ENCODE peak calls at places on chromosomes 6 and 20, in ten cellular contexts. T, A, L, W, S, K, H, F, E and B are unnamed samples.

GRCh38 chr6:169452117-169452868 is 198.6 kb upstream of the THBS2 start:
- DNase-seq in T (peak), A (peak), L (no peak), W (peak), S (no peak), K (peak), H (peak), F (peak), E (peak), B (no peak)

GRCh38 chr20:50172347-50173013 is 18.1 kb upstream of the CEBPB start:
- DNase-seq in T (peak), A (peak), L (peak), W (peak), S (peak), K (no peak), H (peak), F (no peak), E (peak), B (peak)

GRCh38 chr20:54061106-54061881 is 9.1 kb downstream of the BCAS1 start:
- DNase-seq in T (peak), A (peak), L (no peak), W (no peak), S (no peak), K (no peak), H (no peak), F (no peak), E (no peak), B (peak)

GRCh38 chr20:38120625-38120988 is 44.5 kb downstream of the TGM2 start:
- DNase-seq in T (no peak), A (no peak), L (no peak), W (no peak), S (no peak), K (no peak), H (no peak), F (no peak), E (no peak), B (no peak)

GRCh38 chr6:100335999-100336398 is 128.7 kb downstream of the SIM1 start:
- DNase-seq in T (no peak), A (no peak), L (no peak), W (no peak), S (no peak), K (no peak), H (no peak), F (peak), E (no peak), B (no peak)

GRCh38 chr20:35698298-35699126 is 640 bp downstream of the NFS1 start:
- DNase-seq in T (peak), A (no peak), L (no peak), W (no peak), S (no peak), K (no peak), H (no peak), F (no peak), E (peak), B (peak)

GRCh38 chr6:3390698-3391097 is 66.2 kb downstream of the SLC22A23 start:
- DNase-seq in T (peak), A (peak), L (no peak), W (no peak), S (peak), K (no peak), H (peak), F (peak), E (no peak), B (peak)

GRCh38 chr20:37365760-37366638 is 20.1 kb downstream of the SRC start:
- DNase-seq in T (no peak), A (no peak), L (no peak), W (no peak), S (no peak), K (no peak), H (no peak), F (no peak), E (no peak), B (no peak)

GRCh38 chr20:12394786-12395185 is 477.1 kb downstream of the BTBD3 start:
- DNase-seq in T (peak), A (peak), L (no peak), W (no peak), S (no peak), K (no peak), H (no peak), F (no peak), E (no peak), B (no peak)

GRCh38 chr6:3325210-3325609 is 66.5 kb downstream of the PSMG4 start:
- DNase-seq in T (peak), A (peak), L (no peak), W (no peak), S (no peak), K (no peak), H (no peak), F (peak), E (peak), B (no peak)

GRCh38 chr6:978937-979685 is 286.2 kb upstream of the EXOC2 start:
- DNase-seq in T (no peak), A (no peak), L (no peak), W (no peak), S (no peak), K (no peak), H (no peak), F (no peak), E (no peak), B (no peak)

GRCh38 chr6:149852180-149852579 is 12.0 kb downstream of the LRP11 start:
- DNase-seq in T (peak), A (peak), L (no peak), W (no peak), S (no peak), K (no peak), H (no peak), F (no peak), E (no peak), B (no peak)

GRCh38 chr20:9220874-9221547 is 152.1 kb downstream of the PLCB4 start:
- DNase-seq in T (no peak), A (peak), L (no peak), W (no peak), S (no peak), K (no peak), H (no peak), F (no peak), E (no peak), B (no peak)

GRCh38 chr20:9211016-9211760 is 142.3 kb downstream of the PLCB4 start:
- DNase-seq in T (no peak), A (no peak), L (no peak), W (no peak), S (no peak), K (no peak), H (no peak), F (no peak), E (no peak), B (no peak)

GRCh38 chr20:9218412-9219001 is 149.6 kb downstream of the PLCB4 start:
- DNase-seq in T (no peak), A (peak), L (no peak), W (no peak), S (no peak), K (no peak), H (no peak), F (no peak), E (no peak), B (no peak)

GRCh38 chr20:9214676-9215075 is 145.8 kb downstream of the PLCB4 start:
- DNase-seq in T (peak), A (peak), L (no peak), W (no peak), S (peak), K (no peak), H (no peak), F (peak), E (no peak), B (no peak)

DNA sequence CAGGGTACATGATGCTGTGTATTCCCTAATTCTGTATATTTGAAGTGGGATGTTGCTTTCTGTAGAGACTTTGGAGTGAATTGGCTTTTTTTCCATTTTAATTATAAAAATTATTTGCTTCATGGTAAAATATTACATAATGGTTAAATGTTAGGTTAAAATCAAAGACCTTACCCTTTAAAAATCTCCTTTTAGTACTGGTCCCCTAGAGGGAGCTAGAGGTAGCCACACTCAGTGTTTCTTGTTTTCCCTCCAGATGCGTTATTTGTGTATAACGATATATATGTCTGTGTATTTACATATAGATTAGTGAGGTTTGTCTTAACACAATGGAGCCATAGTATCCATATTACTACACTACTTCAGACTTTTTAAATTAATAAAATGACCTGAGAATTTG is 146.7 kb downstream of the PLCB4 start:
- DNase-seq in T (peak), A (no peak), L (no peak), W (no peak), S (peak), K (no peak), H (no peak), F (no peak), E (no peak), B (no peak)
- TF ChIP-seq CTCF in T (peak), A (peak), L (peak), W (no peak), S (peak), K (peak), H (peak), F (peak), E (peak), B (peak)

GRCh38 chr6:132131351-132131750 is 180.2 kb upstream of the CCN2 start:
- DNase-seq in T (no peak), A (peak), L (no peak), W (no peak), S (no peak), K (no peak), H (no peak), F (no peak), E (no peak), B (no peak)

GRCh38 chr6:132128424-132128823 is 177.3 kb upstream of the CCN2 start:
- DNase-seq in T (no peak), A (no peak), L (no peak), W (no peak), S (no peak), K (no peak), H (no peak), F (no peak), E (no peak), B (no peak)

GRCh38 chr6:132131777-132132176 is 180.6 kb upstream of the CCN2 start:
- DNase-seq in T (peak), A (peak), L (no peak), W (no peak), S (peak), K (peak), H (peak), F (peak), E (no peak), B (peak)

GRCh38 chr6:132132420-132132819 is 181.2 kb upstream of the CCN2 start:
- DNase-seq in T (no peak), A (peak), L (no peak), W (no peak), S (no peak), K (no peak), H (no peak), F (no peak), E (no peak), B (no peak)

GRCh38 chr6:132130530-132131298 is 179.5 kb upstream of the CCN2 start:
- DNase-seq in T (no peak), A (peak), L (no peak), W (peak), S (no peak), K (no peak), H (peak), F (no peak), E (no peak), B (no peak)
- TF ChIP-seq CTCF in T (no peak), A (peak), L (no peak), W (no peak), S (no peak), K (no peak), H (no peak), F (no peak), E (no peak), B (no peak)

GRCh38 chr6:110710115-110710514 is 105.2 kb downstream of the CDK19 start:
- DNase-seq in T (no peak), A (no peak), L (no peak), W (no peak), S (no peak), K (no peak), H (no peak), F (no peak), E (no peak), B (no peak)
- TF ChIP-seq CTCF in T (no peak), A (no peak), L (no peak), W (no peak), S (no peak), K (no peak), H (no peak), F (no peak), E (no peak), B (no peak)

DNA sequence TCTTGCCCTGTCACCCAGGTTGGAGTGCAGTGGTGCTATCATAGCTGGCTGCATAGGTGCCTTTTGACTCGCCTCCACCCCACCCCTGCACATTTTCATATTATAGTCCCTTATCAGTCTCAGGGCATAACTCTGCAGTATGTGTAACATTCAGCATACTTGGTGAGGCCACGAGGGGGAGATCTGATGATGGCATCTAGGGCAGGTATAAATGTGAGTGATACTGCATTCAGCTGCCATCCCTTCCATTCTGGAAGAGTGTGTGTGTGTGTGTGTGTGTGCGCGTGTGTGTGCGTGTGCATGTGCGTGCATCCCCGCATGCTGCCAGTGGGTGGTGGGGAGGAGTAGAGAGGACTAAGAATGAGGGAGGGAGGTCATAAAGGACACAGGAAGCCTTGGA is 81.4 kb downstream of the JARID2 start:
- DNase-seq in T (peak), A (no peak), L (no peak), W (no peak), S (peak), K (no peak), H (no peak), F (no peak), E (peak), B (no peak)
- TF ChIP-seq CTCF in T (peak), A (peak), L (peak), W (no peak), S (peak), K (no peak), H (peak), F (no peak), E (peak), B (no peak)